ENCODE peak calls at places on chromosomes 11 and 22, in six cellular contexts. One of them, this sample, is unnamed.
A peak's percentile ranks its signal among the peaks of the same experiment; 100 is the strongest.

GRCh38 chr22:45053571-45053970 is 43.8 kb upstream of the PHF21B start:
- DNase-seq in effector memory CD4-positive, alpha-beta T cell: no peak
- DNase-seq in PC-3: no peak
- DNase-seq in fibroblast of lung: no peak
- DNase-seq in upper lobe of right lung: no peak
- DNase-seq in heart right ventricle: no peak
- DNase-seq in this sample: no peak

GRCh38 chr11:59201376-59201775 is 11.4 kb downstream of the MPEG1 start:
- DNase-seq in effector memory CD4-positive, alpha-beta T cell: no peak
- DNase-seq in PC-3: peak; percentile 11
- DNase-seq in fibroblast of lung: no peak
- DNase-seq in upper lobe of right lung: no peak
- DNase-seq in heart right ventricle: no peak
- DNase-seq in this sample: no peak

GRCh38 chr11:9568854-9569587 is 4.4 kb upstream of the WEE1 start:
- DNase-seq in effector memory CD4-positive, alpha-beta T cell: no peak
- DNase-seq in PC-3: peak; percentile 97
- DNase-seq in fibroblast of lung: peak; percentile 91
- DNase-seq in upper lobe of right lung: no peak
- DNase-seq in heart right ventricle: peak; percentile 61
- DNase-seq in this sample: peak; percentile 67

GRCh38 chr22:50112151-50113118 is 22.6 kb downstream of the MOV10L1 start:
- DNase-seq in effector memory CD4-positive, alpha-beta T cell: no peak
- DNase-seq in PC-3: peak; percentile 25
- DNase-seq in fibroblast of lung: peak; percentile 90
- DNase-seq in upper lobe of right lung: no peak
- DNase-seq in heart right ventricle: peak; percentile 49
- DNase-seq in this sample: peak; percentile 52

GRCh38 chr11:41175304-41175972 is 284.0 kb downstream of the LRRC4C start:
- DNase-seq in effector memory CD4-positive, alpha-beta T cell: no peak
- DNase-seq in PC-3: peak; percentile 11
- DNase-seq in fibroblast of lung: no peak
- DNase-seq in upper lobe of right lung: no peak
- DNase-seq in heart right ventricle: no peak
- DNase-seq in this sample: no peak

GRCh38 chr11:8839957-8840945 is 70.7 kb upstream of the AKIP1 start:
- DNase-seq in effector memory CD4-positive, alpha-beta T cell: no peak
- DNase-seq in PC-3: peak; percentile 27
- DNase-seq in fibroblast of lung: peak; percentile 71
- DNase-seq in upper lobe of right lung: no peak
- DNase-seq in heart right ventricle: peak; percentile 36
- DNase-seq in this sample: peak; percentile 74

GRCh38 chr11:68373810-68374501 is 61.6 kb downstream of the LRP5 start:
- DNase-seq in effector memory CD4-positive, alpha-beta T cell: no peak
- DNase-seq in PC-3: no peak
- DNase-seq in fibroblast of lung: peak; percentile 12
- DNase-seq in upper lobe of right lung: no peak
- DNase-seq in heart right ventricle: peak; percentile 62
- DNase-seq in this sample: peak; percentile 89

GRCh38 chr11:11798586-11799438 is 43.0 kb upstream of the USP47 start:
- DNase-seq in effector memory CD4-positive, alpha-beta T cell: peak; percentile 57
- DNase-seq in PC-3: peak; percentile 84
- DNase-seq in fibroblast of lung: peak; percentile 63
- DNase-seq in upper lobe of right lung: peak; percentile 89
- DNase-seq in heart right ventricle: peak; percentile 86
- DNase-seq in this sample: peak; percentile 85

GRCh38 chr11:44528103-44528502 is 37.4 kb upstream of the CD82 start:
- DNase-seq in effector memory CD4-positive, alpha-beta T cell: no peak
- DNase-seq in PC-3: no peak
- DNase-seq in fibroblast of lung: no peak
- DNase-seq in upper lobe of right lung: no peak
- DNase-seq in heart right ventricle: no peak
- DNase-seq in this sample: no peak

GRCh38 chr11:57567512-57568329 is at the start of gene UBE2L6:
- DNase-seq in effector memory CD4-positive, alpha-beta T cell: peak; percentile 48
- DNase-seq in PC-3: no peak
- DNase-seq in fibroblast of lung: peak; percentile 30
- DNase-seq in upper lobe of right lung: peak; percentile 92
- DNase-seq in heart right ventricle: peak; percentile 50
- DNase-seq in this sample: peak; percentile 93

GRCh38 chr11:35364101-35364780 is 55.1 kb downstream of the SLC1A2 start:
- DNase-seq in effector memory CD4-positive, alpha-beta T cell: no peak
- DNase-seq in PC-3: peak; percentile 87
- DNase-seq in fibroblast of lung: peak; percentile 94
- DNase-seq in upper lobe of right lung: peak; percentile 62
- DNase-seq in heart right ventricle: peak; percentile 70
- DNase-seq in this sample: peak; percentile 75

GRCh38 chr11:1835671-1836010 is 851 bp downstream of the SYT8 start:
- DNase-seq in effector memory CD4-positive, alpha-beta T cell: no peak
- DNase-seq in PC-3: no peak
- DNase-seq in fibroblast of lung: no peak
- DNase-seq in upper lobe of right lung: no peak
- DNase-seq in heart right ventricle: no peak
- DNase-seq in this sample: peak; percentile 8

GRCh38 chr11:12019337-12019736 is 10.9 kb upstream of the DKK3 start:
- DNase-seq in effector memory CD4-positive, alpha-beta T cell: no peak
- DNase-seq in PC-3: no peak
- DNase-seq in fibroblast of lung: peak; percentile 96
- DNase-seq in upper lobe of right lung: no peak
- DNase-seq in heart right ventricle: no peak
- DNase-seq in this sample: peak; percentile 65

GRCh38 chr11:116438651-116439479 is 333.9 kb downstream of the BUD13 start:
- DNase-seq in effector memory CD4-positive, alpha-beta T cell: no peak
- DNase-seq in PC-3: no peak
- DNase-seq in fibroblast of lung: no peak
- DNase-seq in upper lobe of right lung: no peak
- DNase-seq in heart right ventricle: no peak
- DNase-seq in this sample: no peak

GRCh38 chr11:117205211-117205818 is 6.1 kb downstream of the TAGLN start:
- DNase-seq in effector memory CD4-positive, alpha-beta T cell: no peak
- DNase-seq in PC-3: no peak
- DNase-seq in fibroblast of lung: no peak
- DNase-seq in upper lobe of right lung: no peak
- DNase-seq in heart right ventricle: no peak
- DNase-seq in this sample: peak; percentile 34

GRCh38 chr11:102920118-102920684 is 35.3 kb downstream of the MMP13 start:
- DNase-seq in effector memory CD4-positive, alpha-beta T cell: no peak
- DNase-seq in PC-3: no peak
- DNase-seq in fibroblast of lung: no peak
- DNase-seq in upper lobe of right lung: no peak
- DNase-seq in heart right ventricle: no peak
- DNase-seq in this sample: no peak
- H3K27me3 ChIP-seq in effector memory CD4-positive, alpha-beta T cell: no peaks in the 10 kb centered on the region
- H3K27me3 ChIP-seq in PC-3: no peaks in the 10 kb centered on the region
- H3K27me3 ChIP-seq in fibroblast of lung: no peaks in the 10 kb centered on the region
- H3K27me3 ChIP-seq in upper lobe of right lung: no peaks in the 10 kb centered on the region
- H3K27me3 ChIP-seq in heart right ventricle: no peaks in the 10 kb centered on the region
- H3K27me3 ChIP-seq in this sample: no peaks in the 10 kb centered on the region

GRCh38 chr11:2927851-2928604 is 1.2 kb downstream of the PHLDA2 start:
- DNase-seq in effector memory CD4-positive, alpha-beta T cell: no peak
- DNase-seq in PC-3: peak; percentile 41
- DNase-seq in fibroblast of lung: peak; percentile 48
- DNase-seq in upper lobe of right lung: peak; percentile 63
- DNase-seq in heart right ventricle: no peak
- DNase-seq in this sample: peak; percentile 18
- H3K27me3 ChIP-seq in effector memory CD4-positive, alpha-beta T cell: no peaks in the 10 kb centered on the region
- H3K27me3 ChIP-seq in PC-3: no peaks in the 10 kb centered on the region
- H3K27me3 ChIP-seq in fibroblast of lung: no peaks in the 10 kb centered on the region
- H3K27me3 ChIP-seq in upper lobe of right lung: peaks cover 14% of the 10 kb centered on the region
- H3K27me3 ChIP-seq in heart right ventricle: peaks cover 41% of the 10 kb centered on the region
- H3K27me3 ChIP-seq in this sample: no peaks in the 10 kb centered on the region

GRCh38 chr22:26918236-26918635 is 260.8 kb downstream of the MIAT start:
- DNase-seq in effector memory CD4-positive, alpha-beta T cell: no peak
- DNase-seq in PC-3: no peak
- DNase-seq in fibroblast of lung: no peak
- DNase-seq in upper lobe of right lung: no peak
- DNase-seq in heart right ventricle: no peak
- DNase-seq in this sample: no peak
- H3K27me3 ChIP-seq in effector memory CD4-positive, alpha-beta T cell: no peaks in the 10 kb centered on the region
- H3K27me3 ChIP-seq in PC-3: peaks cover 14% of the 10 kb centered on the region
- H3K27me3 ChIP-seq in fibroblast of lung: peaks cover 9% of the 10 kb centered on the region
- H3K27me3 ChIP-seq in upper lobe of right lung: peaks cover 4% of the 10 kb centered on the region
- H3K27me3 ChIP-seq in heart right ventricle: peaks cover 15% of the 10 kb centered on the region
- H3K27me3 ChIP-seq in this sample: no peaks in the 10 kb centered on the region

DNA sequence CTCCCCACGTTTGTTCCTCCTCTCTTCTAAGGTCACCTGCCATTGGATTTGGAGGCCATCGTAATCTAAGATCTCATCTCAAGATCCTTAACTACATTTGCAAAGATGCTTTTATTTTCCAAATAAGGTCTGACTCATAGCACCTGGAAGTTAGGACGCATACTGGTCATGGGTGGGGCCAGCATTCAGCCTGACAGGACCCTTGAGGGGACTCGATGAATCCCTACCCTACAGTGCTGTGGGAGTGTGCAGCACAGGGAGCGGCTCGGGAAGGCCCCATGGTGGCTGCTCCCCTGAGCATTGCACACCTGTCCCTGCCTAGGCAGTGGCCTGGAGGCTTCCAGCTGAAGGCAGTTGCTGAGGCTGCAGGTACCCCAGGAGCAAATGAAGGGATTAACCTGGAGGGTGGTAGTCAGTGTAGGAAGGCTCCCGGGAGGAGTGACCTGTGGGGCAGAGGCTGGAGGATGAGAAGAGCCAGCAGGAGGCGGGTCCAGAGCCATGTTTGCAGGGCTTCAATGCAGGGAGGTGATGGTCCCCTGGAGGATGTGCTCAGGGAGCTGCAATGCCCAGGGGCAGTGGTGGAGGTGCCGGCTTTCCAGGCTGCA is 362.2 kb downstream of the CTTN start:
- DNase-seq in effector memory CD4-positive, alpha-beta T cell: no peak
- DNase-seq in PC-3: peak; percentile 71
- DNase-seq in fibroblast of lung: no peak
- DNase-seq in upper lobe of right lung: peak; percentile 45
- DNase-seq in heart right ventricle: no peak
- DNase-seq in this sample: no peak
- H3K27me3 ChIP-seq in effector memory CD4-positive, alpha-beta T cell: peaks cover 6% of the 10 kb centered on the region
- H3K27me3 ChIP-seq in PC-3: no peaks in the 10 kb centered on the region
- H3K27me3 ChIP-seq in fibroblast of lung: no peaks in the 10 kb centered on the region
- H3K27me3 ChIP-seq in upper lobe of right lung: peaks cover 9% of the 10 kb centered on the region
- H3K27me3 ChIP-seq in heart right ventricle: peaks cover 24% of the 10 kb centered on the region
- H3K27me3 ChIP-seq in this sample: no peaks in the 10 kb centered on the region

GRCh38 chr22:22773427-22773826 is 114.2 kb upstream of the IGLL5 start:
- DNase-seq in effector memory CD4-positive, alpha-beta T cell: no peak
- DNase-seq in PC-3: no peak
- DNase-seq in fibroblast of lung: no peak
- DNase-seq in upper lobe of right lung: no peak
- DNase-seq in heart right ventricle: no peak
- DNase-seq in this sample: no peak

GRCh38 chr22:22773979-22774738 is 113.5 kb upstream of the IGLL5 start:
- DNase-seq in effector memory CD4-positive, alpha-beta T cell: no peak
- DNase-seq in PC-3: no peak
- DNase-seq in fibroblast of lung: no peak
- DNase-seq in upper lobe of right lung: no peak
- DNase-seq in heart right ventricle: no peak
- DNase-seq in this sample: no peak

GRCh38 chr22:22772396-22772795 is 115.2 kb upstream of the IGLL5 start:
- DNase-seq in effector memory CD4-positive, alpha-beta T cell: no peak
- DNase-seq in PC-3: no peak
- DNase-seq in fibroblast of lung: no peak
- DNase-seq in upper lobe of right lung: no peak
- DNase-seq in heart right ventricle: no peak
- DNase-seq in this sample: no peak

GRCh38 chr22:22771696-22772377 is 115.8 kb upstream of the IGLL5 start:
- DNase-seq in effector memory CD4-positive, alpha-beta T cell: no peak
- DNase-seq in PC-3: no peak
- DNase-seq in fibroblast of lung: no peak
- DNase-seq in upper lobe of right lung: no peak
- DNase-seq in heart right ventricle: no peak
- DNase-seq in this sample: no peak

DNA sequence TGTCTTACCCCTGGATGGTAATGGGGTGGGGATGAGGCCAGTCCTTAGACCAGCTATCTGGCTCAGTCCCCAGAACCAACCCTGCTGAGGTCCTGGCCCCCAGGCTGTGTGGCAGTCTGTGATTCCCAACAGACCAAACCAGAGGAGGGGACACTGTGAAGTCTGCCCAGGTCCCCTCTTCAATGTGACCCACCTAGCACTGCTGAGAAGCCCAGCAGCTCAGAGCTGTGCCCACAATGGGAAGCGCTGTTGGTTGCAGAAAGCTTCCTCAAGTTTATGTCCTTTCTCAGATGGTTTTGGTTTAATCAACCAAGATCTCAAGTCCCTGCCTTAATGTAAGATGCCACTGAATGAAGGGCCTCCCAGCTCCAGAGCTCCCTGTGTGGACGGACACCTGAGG is 114.7 kb upstream of the IGLL5 start:
- DNase-seq in effector memory CD4-positive, alpha-beta T cell: no peak
- DNase-seq in PC-3: no peak
- DNase-seq in fibroblast of lung: no peak
- DNase-seq in upper lobe of right lung: no peak
- DNase-seq in heart right ventricle: no peak
- DNase-seq in this sample: no peak
- H3K27me3 ChIP-seq in effector memory CD4-positive, alpha-beta T cell: no peaks in the 10 kb centered on the region
- H3K27me3 ChIP-seq in PC-3: peaks cover 9% of the 10 kb centered on the region
- H3K27me3 ChIP-seq in fibroblast of lung: peaks cover 3% of the 10 kb centered on the region
- H3K27me3 ChIP-seq in upper lobe of right lung: peaks cover 5% of the 10 kb centered on the region
- H3K27me3 ChIP-seq in heart right ventricle: peaks cover 23% of the 10 kb centered on the region
- H3K27me3 ChIP-seq in this sample: no peaks in the 10 kb centered on the region

DNA sequence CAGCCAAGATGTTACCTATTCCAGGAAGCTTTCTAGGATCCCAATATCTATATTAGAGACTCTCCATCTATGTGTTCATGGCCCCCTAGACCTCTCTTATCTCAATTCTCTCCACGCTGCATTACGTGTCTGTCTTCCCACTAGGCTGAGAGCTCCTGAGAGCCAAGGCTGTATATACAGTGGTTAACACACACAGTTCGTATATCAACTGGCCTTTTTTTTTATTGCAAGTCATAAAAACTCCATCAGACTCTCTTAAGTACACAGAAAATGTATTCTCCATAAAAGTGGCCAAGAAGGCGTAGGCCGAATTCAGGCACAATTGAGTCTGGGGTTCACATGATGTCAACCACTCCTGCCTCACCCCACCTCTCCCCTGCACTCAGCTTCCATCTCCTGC is 115.9 kb downstream of the TRIM29 start:
- DNase-seq in effector memory CD4-positive, alpha-beta T cell: no peak
- DNase-seq in PC-3: no peak
- DNase-seq in fibroblast of lung: no peak
- DNase-seq in upper lobe of right lung: no peak
- DNase-seq in heart right ventricle: no peak
- DNase-seq in this sample: no peak
- H3K27me3 ChIP-seq in effector memory CD4-positive, alpha-beta T cell: peaks cover 4% of the 10 kb centered on the region
- H3K27me3 ChIP-seq in PC-3: peaks cover 65% of the 10 kb centered on the region
- H3K27me3 ChIP-seq in fibroblast of lung: no peaks in the 10 kb centered on the region
- H3K27me3 ChIP-seq in upper lobe of right lung: peaks cover 24% of the 10 kb centered on the region
- H3K27me3 ChIP-seq in heart right ventricle: peaks cover 38% of the 10 kb centered on the region
- H3K27me3 ChIP-seq in this sample: no peaks in the 10 kb centered on the region

GRCh38 chr11:63490551-63491239 is at the start of gene PLAAT5:
- DNase-seq in effector memory CD4-positive, alpha-beta T cell: no peak
- DNase-seq in PC-3: no peak
- DNase-seq in fibroblast of lung: peak; percentile 37
- DNase-seq in upper lobe of right lung: peak; percentile 79
- DNase-seq in heart right ventricle: no peak
- DNase-seq in this sample: peak; percentile 86
- H3K27me3 ChIP-seq in effector memory CD4-positive, alpha-beta T cell: no peaks in the 10 kb centered on the region
- H3K27me3 ChIP-seq in PC-3: no peaks in the 10 kb centered on the region
- H3K27me3 ChIP-seq in fibroblast of lung: peaks cover 25% of the 10 kb centered on the region
- H3K27me3 ChIP-seq in upper lobe of right lung: no peaks in the 10 kb centered on the region
- H3K27me3 ChIP-seq in heart right ventricle: no peaks in the 10 kb centered on the region
- H3K27me3 ChIP-seq in this sample: no peaks in the 10 kb centered on the region

GRCh38 chr11:94401773-94402265 is 600 bp upstream of the GPR83 start:
- DNase-seq in effector memory CD4-positive, alpha-beta T cell: no peak
- DNase-seq in PC-3: no peak
- DNase-seq in fibroblast of lung: no peak
- DNase-seq in upper lobe of right lung: no peak
- DNase-seq in heart right ventricle: no peak
- DNase-seq in this sample: no peak
- H3K27me3 ChIP-seq in effector memory CD4-positive, alpha-beta T cell: no peaks in the 10 kb centered on the region
- H3K27me3 ChIP-seq in PC-3: no peaks in the 10 kb centered on the region
- H3K27me3 ChIP-seq in fibroblast of lung: peaks cover 32% of the 10 kb centered on the region
- H3K27me3 ChIP-seq in upper lobe of right lung: peaks cover 38% of the 10 kb centered on the region
- H3K27me3 ChIP-seq in heart right ventricle: peaks cover 40% of the 10 kb centered on the region
- H3K27me3 ChIP-seq in this sample: no peaks in the 10 kb centered on the region